ENCODE peak calls at places on chromosome 3, in ten cellular contexts. W is heart right ventricle; F is adrenal gland; O is CD8-positive, alpha-beta memory T cell; D is colonic mucosa; S is transverse colon; P is neural progenitor cell; C is GM23248; J is tibial artery; U is psoas muscle. M is an unnamed sample. For H3K4me1, the result is how much of the 10 kb centered on the place peaks cover.

GRCh38 chr3:127747751-127748521 is 74.4 kb downstream of the MGLL start:
- DNase-seq in S (peak), P (no peak), C (peak), U (peak), J (peak), D (peak), W (peak), F (no peak), O (no peak), M (peak)

GRCh38 chr3:135992072-135992471 is 26.5 kb downstream of the PPP2R3A start:
- DNase-seq in F (peak), D (no peak), J (no peak), C (peak), S (no peak), W (no peak), P (no peak), U (no peak), O (no peak), M (no peak)

GRCh38 chr3:13884851-13885703 is 5.2 kb upstream of the WNT7A start:
- DNase-seq in C (no peak), P (peak), D (peak), F (no peak), S (peak), J (no peak), U (no peak), W (no peak), O (peak), M (peak)

GRCh38 chr3:76551739-76552138 is 488.2 kb upstream of the ROBO2 start:
- DNase-seq in S (no peak), W (no peak), F (no peak), J (no peak), C (peak), O (no peak), U (no peak), D (no peak), P (no peak), M (no peak)

GRCh38 chr3:46959169-46959515 is 17.4 kb downstream of the CCDC12 start:
- DNase-seq in U (no peak), O (peak), F (no peak), D (no peak), P (no peak), S (no peak), W (no peak), J (no peak), C (peak), M (no peak)

GRCh38 chr3:190048831-190049541 is 71.7 kb downstream of the P3H2 start:
- DNase-seq in F (peak), P (no peak), J (peak), S (no peak), W (no peak), D (no peak), O (no peak), C (peak), U (no peak), M (no peak)

GRCh38 chr3:140341213-140341612 is 336.7 kb upstream of the TRIM42 start:
- DNase-seq in U (no peak), F (peak), J (no peak), S (peak), W (no peak), O (no peak), C (no peak), P (no peak), D (peak), M (no peak)

GRCh38 chr3:13025090-13025489 is 48.1 kb downstream of the IQSEC1 start:
- DNase-seq in J (peak), P (no peak), D (no peak), S (no peak), U (peak), F (peak), W (peak), C (peak), O (no peak), M (no peak)

GRCh38 chr3:70811880-70812279 is 499.4 kb upstream of the MDFIC2 start:
- DNase-seq in S (no peak), U (peak), J (peak), P (no peak), W (no peak), D (no peak), O (no peak), C (peak), F (no peak), M (no peak)

GRCh38 chr3:197111685-197112084 is 82.1 kb upstream of the MELTF start:
- DNase-seq in F (no peak), S (no peak), W (no peak), D (no peak), J (no peak), C (no peak), U (no peak), O (no peak), P (no peak), M (no peak)

GRCh38 chr3:48567090-48567489 is 3.5 kb upstream of the UCN2 start:
- DNase-seq in P (no peak), D (no peak), C (no peak), S (no peak), U (no peak), O (no peak), F (no peak), J (no peak), W (no peak), M (no peak)

GRCh38 chr3:48456466-48456865 is 9.9 kb downstream of the ATRIP start:
- DNase-seq in P (no peak), W (no peak), S (no peak), C (no peak), O (no peak), F (no peak), J (no peak), D (no peak), U (no peak), M (no peak)

GRCh38 chr3:137148917-137149316 is 191.1 kb downstream of the IL20RB start:
- DNase-seq in W (no peak), J (no peak), D (no peak), O (no peak), S (no peak), U (no peak), C (no peak), F (no peak), P (no peak), M (no peak)

GRCh38 chr3:169227911-169228310 is 435.6 kb downstream of the MECOM start:
- DNase-seq in F (no peak), P (peak), S (no peak), O (no peak), C (peak), W (no peak), D (no peak), U (no peak), J (no peak), M (no peak)

GRCh38 chr3:123841476-123842238 is 42.5 kb downstream of the MYLK start:
- DNase-seq in J (no peak), S (no peak), C (peak), W (no peak), O (no peak), F (no peak), D (no peak), U (no peak), P (no peak), M (no peak)

GRCh38 chr3:17115186-17115585 is 230.4 kb downstream of the PLCL2 start:
- DNase-seq in J (no peak), C (peak), U (no peak), W (no peak), F (no peak), P (no peak), D (no peak), O (no peak), S (no peak), M (no peak)

GRCh38 chr3:129195731-129196256 is 12.1 kb upstream of the CNBP start:
- DNase-seq in U (peak), O (no peak), D (no peak), S (peak), W (no peak), F (peak), J (peak), P (no peak), C (peak), M (no peak)

GRCh38 chr3:152323834-152324233 is 55.1 kb downstream of the MBNL1 start:
- DNase-seq in S (no peak), C (no peak), W (no peak), P (no peak), D (no peak), O (no peak), F (no peak), U (no peak), J (no peak), M (no peak)
- H3K27ac ChIP-seq in S (peak), C (no peak), W (peak), P (no peak), D (peak), O (no peak), F (peak), U (peak), J (peak), M (no peak)

DNA sequence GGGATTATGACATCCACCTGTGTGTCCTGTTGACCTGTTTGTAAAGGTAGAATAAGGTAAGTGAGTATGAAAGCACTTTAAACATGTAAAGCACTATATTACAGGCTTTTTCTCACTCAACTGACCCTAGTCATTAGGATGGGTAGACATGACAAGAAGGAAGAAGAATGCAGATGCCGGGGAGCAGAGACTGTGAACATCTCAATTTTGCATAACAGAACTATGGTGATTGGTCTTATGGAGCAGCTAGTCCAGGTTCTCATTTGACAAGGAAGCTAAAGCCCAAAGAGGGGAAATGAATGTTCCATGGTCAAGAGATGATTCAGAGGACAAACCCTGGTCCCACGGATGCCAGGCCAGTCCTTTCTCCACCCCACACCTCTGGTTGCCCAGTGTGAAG is 200.1 kb upstream of the BCL6 start:
- DNase-seq in O (no peak), U (no peak), D (no peak), P (no peak), J (no peak), C (no peak), S (no peak), W (no peak), F (no peak), M (no peak)
- H3K4me1 ChIP-seq in O (under half), U (half or more), D (under half), P (under half), J (under half), C (under half), S (under half), W (under half), F (under half), M (under half)

DNA sequence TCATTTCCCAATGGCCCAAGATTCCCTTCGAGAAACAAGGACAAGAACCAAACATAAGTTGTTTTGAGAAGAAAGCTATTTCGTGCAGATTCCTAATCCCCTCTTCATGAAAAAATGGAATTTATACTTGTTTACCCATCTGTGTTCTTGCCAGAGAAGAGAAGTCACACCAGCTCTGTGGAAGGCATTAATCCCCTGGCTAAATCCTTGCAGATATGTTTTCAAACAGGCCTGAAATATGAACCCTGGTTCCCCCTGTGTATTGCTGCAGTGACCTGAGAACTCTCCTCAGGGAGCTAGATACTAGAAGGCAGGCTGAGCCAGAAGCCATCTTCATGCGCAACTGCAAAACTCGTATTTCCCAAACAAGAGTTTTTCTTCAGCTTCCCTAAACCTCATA is 337.7 kb downstream of the NEK10 start:
- DNase-seq in D (no peak), J (no peak), O (no peak), W (no peak), C (no peak), S (no peak), P (no peak), F (no peak), U (no peak), M (no peak)
- H3K27ac ChIP-seq in D (no peak), J (no peak), O (no peak), W (no peak), C (no peak), S (no peak), P (no peak), F (no peak), U (no peak), M (no peak)

DNA sequence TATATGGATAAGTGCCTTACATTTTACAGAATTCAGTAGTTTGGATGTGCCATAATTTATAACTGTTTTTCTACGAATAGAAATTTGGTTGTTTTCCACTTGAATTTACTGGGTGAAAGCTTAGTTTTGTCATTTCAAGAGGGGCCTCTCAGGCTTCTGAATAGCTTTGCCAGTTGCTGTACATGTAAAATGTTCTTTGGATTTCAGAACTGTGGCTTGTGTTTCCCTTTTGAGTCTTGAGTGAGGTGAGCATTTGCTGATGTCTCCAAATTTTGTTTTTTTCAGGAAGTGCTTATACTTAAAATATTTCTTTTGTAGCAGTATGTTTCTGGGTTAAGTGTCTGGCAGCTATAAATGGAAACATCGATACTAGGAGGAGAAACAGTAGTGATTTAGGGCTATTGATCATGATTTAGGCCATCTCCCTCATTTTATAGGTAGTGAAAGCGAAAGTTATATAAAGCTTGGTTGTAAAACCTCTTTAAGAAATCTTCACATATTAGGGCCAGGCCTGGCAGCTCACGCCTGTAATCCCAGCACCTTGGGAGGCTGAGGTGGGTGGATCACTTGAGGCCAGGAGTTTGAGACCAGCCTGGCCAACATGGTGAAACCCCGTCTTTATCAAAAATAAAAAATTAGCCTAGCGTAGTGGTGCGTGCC is 9.2 kb upstream of the TRAK1 start:
- DNase-seq in U (no peak), F (no peak), D (no peak), C (no peak), O (no peak), W (no peak), J (no peak), P (no peak), S (peak), M (no peak)
- H3K4me1 ChIP-seq in U (half or more), F (under half), D (under half), C (under half), O (under half), W (half or more), J (under half), P (under half), S (under half), M (half or more)

DNA sequence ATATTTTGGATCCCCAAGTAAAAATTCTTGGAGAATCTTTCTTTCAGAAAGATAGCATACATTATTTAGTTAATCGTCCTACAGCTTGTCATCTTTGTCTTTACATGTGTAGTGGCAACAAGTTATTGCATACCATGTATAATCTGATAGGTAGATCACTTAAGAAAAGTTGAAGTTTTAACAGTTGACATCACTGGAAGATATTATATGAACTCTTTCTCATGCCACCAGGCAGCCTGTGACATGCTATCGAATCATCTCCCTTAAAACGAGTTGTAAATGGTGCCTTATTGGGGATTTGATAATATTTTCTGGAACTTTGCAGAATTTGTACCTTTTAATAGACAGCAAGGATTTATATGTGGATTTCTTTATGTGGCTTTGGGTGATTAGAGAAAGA is 8.7 kb downstream of the U2SURP start:
- DNase-seq in C (peak), O (no peak), U (no peak), D (no peak), W (no peak), P (no peak), J (no peak), S (no peak), F (no peak), M (no peak)
- H3K27ac ChIP-seq in C (no peak), O (no peak), U (no peak), D (no peak), W (no peak), P (no peak), J (no peak), S (no peak), F (no peak), M (no peak)